ENCODE peak calls at places on chromosomes 7 and 10, in nine cellular contexts. O, Q, G, E, V, K, A, F and R are unnamed samples.

GRCh38 chr10:116316533-116316932 is 7.7 kb upstream of the CCDC172 start:
- DNase-seq in O (no peak), Q (no peak), G (no peak), E (no peak), V (no peak), K (no peak), A (no peak), F (no peak), R (no peak)

GRCh38 chr7:30649717-30650116 is 32.5 kb downstream of the CRHR2 start:
- DNase-seq in O (no peak), Q (no peak), G (no peak), E (no peak), V (no peak), K (no peak), A (no peak), F (no peak), R (no peak)

GRCh38 chr10:114683162-114683561 is 25.1 kb upstream of the ABLIM1 start:
- DNase-seq in O (no peak), Q (no peak), G (no peak), E (no peak), V (no peak), K (peak; percentile 87), A (no peak), F (no peak), R (no peak)

GRCh38 chr7:25857376-25858067 is 294.5 kb upstream of the NFE2L3 start:
- DNase-seq in O (peak; percentile 87), Q (no peak), G (no peak), E (no peak), V (peak; percentile 55), K (peak; percentile 78), A (peak; percentile 61), F (no peak), R (no peak)

GRCh38 chr7:147879116-147879750 is 711.3 kb upstream of the C7orf33 start:
- DNase-seq in O (no peak), Q (no peak), G (no peak), E (no peak), V (no peak), K (no peak), A (no peak), F (no peak), R (no peak)

GRCh38 chr7:108136191-108136581 is 6.0 kb upstream of the LAMB4 start:
- DNase-seq in O (no peak), Q (no peak), G (no peak), E (no peak), V (no peak), K (no peak), A (no peak), F (no peak), R (no peak)

GRCh38 chr7:15403315-15403714 is 158.5 kb downstream of the AGMO start:
- DNase-seq in O (no peak), Q (no peak), G (no peak), E (no peak), V (no peak), K (no peak), A (no peak), F (no peak), R (no peak)

GRCh38 chr10:80407836-80408197 is 534 bp upstream of the PRXL2A start:
- DNase-seq in O (peak; percentile 68), Q (no peak), G (no peak), E (no peak), V (no peak), K (peak; percentile 42), A (peak; percentile 69), F (no peak), R (no peak)

GRCh38 chr7:143507534-143507933 is 29.9 kb downstream of the TAS2R41 start:
- DNase-seq in O (no peak), Q (no peak), G (no peak), E (no peak), V (no peak), K (no peak), A (no peak), F (no peak), R (no peak)

GRCh38 chr7:25069900-25070443 is 55.1 kb downstream of the CYCS start:
- DNase-seq in O (peak; percentile 86), Q (no peak), G (peak; percentile 56), E (peak; percentile 7), V (peak; percentile 88), K (peak; percentile 69), A (peak; percentile 82), F (peak; percentile 46), R (peak; percentile 54)

GRCh38 chr7:29989257-29989995 is at the start of gene SCRN1:
- DNase-seq in O (peak; percentile 84), Q (peak; percentile 64), G (no peak), E (peak; percentile 6), V (peak; percentile 13), K (peak; percentile 36), A (peak; percentile 51), F (no peak), R (no peak)

GRCh38 chr10:43322769-43323168 is 48.7 kb upstream of the FXYD4 start:
- DNase-seq in O (peak; percentile 96), Q (peak; percentile 93), G (no peak), E (peak; percentile 70), V (peak; percentile 51), K (peak; percentile 80), A (peak; percentile 83), F (peak; percentile 65), R (no peak)

GRCh38 chr10:103747193-103747865 is 108.0 kb downstream of the SH3PXD2A start:
- DNase-seq in O (no peak), Q (no peak), G (no peak), E (no peak), V (peak; percentile 37), K (no peak), A (no peak), F (no peak), R (no peak)

GRCh38 chr7:100632951-100633717 is 8.2 kb downstream of the TFR2 start:
- DNase-seq in O (peak; percentile 73), Q (no peak), G (no peak), E (no peak), V (peak; percentile 29), K (peak; percentile 42), A (peak; percentile 79), F (peak; percentile 34), R (no peak)

GRCh38 chr10:87818505-87819273 is 663 bp upstream of the ATAD1 start:
- DNase-seq in O (peak; percentile 51), Q (peak; percentile 51), G (no peak), E (peak; percentile 57), V (peak; percentile 43), K (peak; percentile 47), A (peak; percentile 64), F (peak; percentile 19), R (no peak)

GRCh38 chr7:104980969-104981670 is 32.9 kb upstream of the KMT2E start:
- DNase-seq in O (peak; percentile 81), Q (no peak), G (no peak), E (no peak), V (peak; percentile 71), K (peak; percentile 63), A (peak; percentile 58), F (no peak), R (no peak)

DNA sequence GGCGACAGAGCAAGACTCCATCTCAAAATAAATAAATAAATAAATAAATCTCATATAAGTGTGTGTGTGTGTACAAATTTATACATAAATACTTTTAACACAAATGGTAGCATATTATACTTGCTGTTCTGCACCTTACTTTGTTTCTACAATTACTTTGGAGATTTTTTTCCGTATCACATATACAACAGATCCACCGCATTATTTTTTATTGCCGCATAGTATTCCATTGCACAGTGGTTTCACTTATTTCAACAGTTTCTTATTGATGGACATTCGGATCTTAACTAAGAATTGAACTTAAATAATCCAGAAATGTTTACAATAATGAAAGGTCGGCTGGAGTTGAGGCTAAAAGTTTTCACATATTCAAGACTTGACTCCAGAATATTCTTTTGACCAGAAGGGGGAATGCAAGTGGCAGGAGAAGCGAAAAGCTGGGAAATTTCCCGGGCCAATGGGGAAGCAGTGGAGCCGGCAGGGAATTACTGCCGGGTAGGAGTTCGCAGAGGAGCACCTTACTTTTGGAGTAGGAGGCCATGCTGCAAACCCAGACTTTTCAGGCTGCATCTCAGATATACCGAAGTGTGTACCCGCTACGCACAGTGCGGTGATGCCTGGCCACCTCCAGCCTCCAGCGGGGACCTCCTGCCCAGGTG is 448 bp upstream of the CNNM1 start:
- DNase-seq in O (no peak), Q (no peak), G (no peak), E (no peak), V (peak; percentile 7), K (no peak), A (peak; percentile 81), F (no peak), R (no peak)
- H3K4me3 ChIP-seq in O (peak overlapping the region; percentile 49), Q (peak overlapping the region; percentile 39), G (peak overlapping the region; percentile 42), E (peak overlapping the region; percentile 48), V (peak overlapping the region; percentile 23), K (peak overlapping the region; percentile 16), A (peak overlapping the region; percentile 84), F (peak overlapping the region; percentile 66), R (peak overlapping the region; percentile 51)

GRCh38 chr10:98338318-98338717 is 70.3 kb upstream of the LOXL4 start:
- DNase-seq in O (no peak), Q (no peak), G (no peak), E (no peak), V (peak; percentile 23), K (no peak), A (no peak), F (peak; percentile 34), R (no peak)
- H3K4me3 ChIP-seq in O (no peak overlapping the region), Q (no peak overlapping the region), G (no peak overlapping the region), E (no peak overlapping the region), V (no peak overlapping the region), K (no peak overlapping the region), A (no peak overlapping the region), F (no peak overlapping the region), R (no peak overlapping the region)

DNA sequence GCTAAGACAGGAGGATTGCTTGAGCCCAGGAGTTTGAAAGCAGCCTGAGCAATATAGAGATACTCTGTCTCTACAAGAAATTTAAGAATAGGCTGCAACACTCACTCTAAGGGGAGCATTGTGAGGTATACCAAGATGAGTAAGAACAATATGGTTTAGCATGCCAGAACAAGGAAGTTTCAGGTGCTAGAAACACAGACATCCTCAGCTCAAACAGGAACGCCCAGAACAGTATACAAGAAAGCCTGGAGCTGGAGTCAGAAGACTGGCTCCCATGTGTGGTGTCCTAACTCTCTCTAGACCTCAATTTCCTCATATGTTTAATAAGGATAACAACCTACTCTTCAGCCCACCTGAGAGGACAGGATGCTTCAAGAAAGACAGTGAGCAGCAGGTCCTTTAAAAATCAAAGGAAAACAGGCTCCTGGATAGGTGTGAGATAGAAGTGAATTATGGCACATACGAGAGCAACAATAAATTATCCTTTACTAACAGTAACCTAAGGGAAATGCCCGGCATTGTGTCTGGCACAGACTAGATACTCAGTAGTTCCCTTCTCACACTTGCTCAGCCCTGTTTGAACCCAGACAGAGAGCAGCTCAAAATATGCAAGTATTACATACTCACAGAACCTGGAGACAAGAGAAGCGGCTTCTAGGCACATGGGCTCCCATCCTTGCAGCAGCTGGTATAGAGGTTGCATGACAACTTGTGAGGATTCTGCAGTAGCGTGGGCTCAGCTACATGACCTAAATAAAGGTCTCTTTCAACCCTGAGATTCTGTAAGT is 45.4 kb downstream of the KAT6B start:
- DNase-seq in O (peak; percentile 10), Q (no peak), G (no peak), E (no peak), V (no peak), K (peak; percentile 88), A (no peak), F (no peak), R (no peak)
- H3K4me3 ChIP-seq in O (no peak overlapping the region), Q (no peak overlapping the region), G (no peak overlapping the region), E (no peak overlapping the region), V (no peak overlapping the region), K (no peak overlapping the region), A (no peak overlapping the region), F (no peak overlapping the region), R (no peak overlapping the region)

DNA sequence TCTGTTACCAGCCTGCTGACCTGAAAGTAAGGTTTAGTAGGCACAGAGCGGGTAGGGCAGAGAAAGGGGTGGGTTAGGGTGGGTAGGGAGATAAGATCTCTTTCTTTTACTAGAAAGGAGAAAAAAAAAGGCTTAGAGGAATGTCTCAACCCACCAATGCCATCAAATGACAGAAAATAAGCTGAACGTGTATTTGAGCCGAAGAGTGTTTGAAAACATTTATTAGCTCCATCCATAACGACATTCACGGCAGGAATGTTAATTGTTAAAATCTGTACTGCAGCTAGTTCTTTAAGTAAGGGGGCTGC is 63.8 kb upstream of the ARID5B start:
- DNase-seq in O (peak; percentile 12), Q (no peak), G (no peak), E (no peak), V (no peak), K (no peak), A (peak; percentile 7), F (no peak), R (no peak)
- H3K4me3 ChIP-seq in O (no peak overlapping the region), Q (no peak overlapping the region), G (no peak overlapping the region), E (no peak overlapping the region), V (no peak overlapping the region), K (no peak overlapping the region), A (peak overlapping the region; percentile 20), F (peak overlapping the region; percentile 19), R (no peak overlapping the region)